ENCODE peak calls at places on chromosomes 16 and 17, in seven cellular contexts. One of them, this sample, is unnamed.

GRCh38 chr16:9077001-9077809 is 14.2 kb upstream of the HAPSTR1 start:
- DNase-seq in stimulated activated CD4-positive, alpha-beta T cell treated with anti-CD3 and anti-CD28 coated beads, Interleukin-4, amount 100 ng/mL, for 4 hours: no peak
- DNase-seq in HS-27A: no peak
- DNase-seq in activated T-helper 1 cell treated with Interleukin-2 at 50 U/mL for 16 hours: no peak
- DNase-seq in fibroblast of lung: peak; percentile 89
- DNase-seq in left cardiac atrium: no peak
- DNase-seq in GM04503: peak; percentile 65
- DNase-seq in this sample: no peak

GRCh38 chr17:4215882-4216411 is 47.8 kb downstream of the ANKFY1 start:
- DNase-seq in fibroblast of lung: no peak
- DNase-seq in HS-27A: no peak
- DNase-seq in activated T-helper 1 cell treated with Interleukin-2 at 50 U/mL for 16 hours: no peak
- DNase-seq in left cardiac atrium: no peak
- DNase-seq in stimulated activated CD4-positive, alpha-beta T cell treated with anti-CD3 and anti-CD28 coated beads, Interleukin-4, amount 100 ng/mL, for 4 hours: no peak
- DNase-seq in GM04503: no peak
- DNase-seq in this sample: peak; percentile 41

GRCh38 chr17:50834786-50835562 is 412 bp upstream of the WFIKKN2 start:
- DNase-seq in GM04503: no peak
- DNase-seq in stimulated activated CD4-positive, alpha-beta T cell treated with anti-CD3 and anti-CD28 coated beads, Interleukin-4, amount 100 ng/mL, for 4 hours: no peak
- DNase-seq in HS-27A: no peak
- DNase-seq in fibroblast of lung: peak; percentile 67
- DNase-seq in activated T-helper 1 cell treated with Interleukin-2 at 50 U/mL for 16 hours: no peak
- DNase-seq in left cardiac atrium: no peak
- DNase-seq in this sample: no peak

GRCh38 chr17:231966-232807 is 50.7 kb upstream of the DOC2B start:
- DNase-seq in activated T-helper 1 cell treated with Interleukin-2 at 50 U/mL for 16 hours: no peak
- DNase-seq in fibroblast of lung: no peak
- DNase-seq in HS-27A: no peak
- DNase-seq in stimulated activated CD4-positive, alpha-beta T cell treated with anti-CD3 and anti-CD28 coated beads, Interleukin-4, amount 100 ng/mL, for 4 hours: no peak
- DNase-seq in GM04503: no peak
- DNase-seq in left cardiac atrium: peak; percentile 15
- DNase-seq in this sample: no peak

GRCh38 chr17:27878776-27879562 is 14.2 kb downstream of the LYRM9 start:
- DNase-seq in fibroblast of lung: no peak
- DNase-seq in stimulated activated CD4-positive, alpha-beta T cell treated with anti-CD3 and anti-CD28 coated beads, Interleukin-4, amount 100 ng/mL, for 4 hours: peak; percentile 19
- DNase-seq in HS-27A: no peak
- DNase-seq in GM04503: no peak
- DNase-seq in left cardiac atrium: no peak
- DNase-seq in activated T-helper 1 cell treated with Interleukin-2 at 50 U/mL for 16 hours: peak; percentile 15
- DNase-seq in this sample: no peak

GRCh38 chr17:55722742-55723487 is at the start of gene TMEM100:
- DNase-seq in activated T-helper 1 cell treated with Interleukin-2 at 50 U/mL for 16 hours: no peak
- DNase-seq in HS-27A: no peak
- DNase-seq in left cardiac atrium: peak; percentile 37
- DNase-seq in fibroblast of lung: peak; percentile 90
- DNase-seq in GM04503: peak; percentile 38
- DNase-seq in stimulated activated CD4-positive, alpha-beta T cell treated with anti-CD3 and anti-CD28 coated beads, Interleukin-4, amount 100 ng/mL, for 4 hours: no peak
- DNase-seq in this sample: no peak

GRCh38 chr17:74451557-74451956 is 14.9 kb upstream of the CD300A start:
- DNase-seq in HS-27A: no peak
- DNase-seq in left cardiac atrium: no peak
- DNase-seq in stimulated activated CD4-positive, alpha-beta T cell treated with anti-CD3 and anti-CD28 coated beads, Interleukin-4, amount 100 ng/mL, for 4 hours: no peak
- DNase-seq in GM04503: no peak
- DNase-seq in activated T-helper 1 cell treated with Interleukin-2 at 50 U/mL for 16 hours: no peak
- DNase-seq in fibroblast of lung: no peak
- DNase-seq in this sample: no peak

GRCh38 chr17:81345211-81346089 is 49.8 kb upstream of the BAHCC1 start:
- DNase-seq in fibroblast of lung: peak; percentile 89
- DNase-seq in GM04503: no peak
- DNase-seq in stimulated activated CD4-positive, alpha-beta T cell treated with anti-CD3 and anti-CD28 coated beads, Interleukin-4, amount 100 ng/mL, for 4 hours: peak; percentile 17
- DNase-seq in activated T-helper 1 cell treated with Interleukin-2 at 50 U/mL for 16 hours: no peak
- DNase-seq in left cardiac atrium: peak; percentile 93
- DNase-seq in HS-27A: no peak
- DNase-seq in this sample: peak; percentile 36

GRCh38 chr16:20743591-20743990 is 2.0 kb upstream of the THUMPD1 start:
- DNase-seq in fibroblast of lung: no peak
- DNase-seq in HS-27A: no peak
- DNase-seq in stimulated activated CD4-positive, alpha-beta T cell treated with anti-CD3 and anti-CD28 coated beads, Interleukin-4, amount 100 ng/mL, for 4 hours: no peak
- DNase-seq in left cardiac atrium: no peak
- DNase-seq in activated T-helper 1 cell treated with Interleukin-2 at 50 U/mL for 16 hours: no peak
- DNase-seq in GM04503: no peak
- DNase-seq in this sample: no peak

GRCh38 chr17:35312790-35313711 is 60.4 kb downstream of the SLFN11 start:
- DNase-seq in left cardiac atrium: peak; percentile 34
- DNase-seq in HS-27A: no peak
- DNase-seq in fibroblast of lung: peak; percentile 60
- DNase-seq in GM04503: no peak
- DNase-seq in activated T-helper 1 cell treated with Interleukin-2 at 50 U/mL for 16 hours: peak; percentile 68
- DNase-seq in stimulated activated CD4-positive, alpha-beta T cell treated with anti-CD3 and anti-CD28 coated beads, Interleukin-4, amount 100 ng/mL, for 4 hours: peak; percentile 79
- DNase-seq in this sample: peak; percentile 24

GRCh38 chr17:68463211-68463990 is 6.1 kb upstream of the WIPI1 start:
- DNase-seq in fibroblast of lung: no peak
- DNase-seq in stimulated activated CD4-positive, alpha-beta T cell treated with anti-CD3 and anti-CD28 coated beads, Interleukin-4, amount 100 ng/mL, for 4 hours: no peak
- DNase-seq in HS-27A: no peak
- DNase-seq in activated T-helper 1 cell treated with Interleukin-2 at 50 U/mL for 16 hours: no peak
- DNase-seq in GM04503: no peak
- DNase-seq in left cardiac atrium: no peak
- DNase-seq in this sample: no peak

GRCh38 chr16:85176541-85177447 is 64.5 kb upstream of the CIBAR2 start:
- DNase-seq in GM04503: no peak
- DNase-seq in left cardiac atrium: no peak
- DNase-seq in activated T-helper 1 cell treated with Interleukin-2 at 50 U/mL for 16 hours: no peak
- DNase-seq in stimulated activated CD4-positive, alpha-beta T cell treated with anti-CD3 and anti-CD28 coated beads, Interleukin-4, amount 100 ng/mL, for 4 hours: no peak
- DNase-seq in fibroblast of lung: no peak
- DNase-seq in HS-27A: no peak
- DNase-seq in this sample: no peak